ENCODE peak calls at places on chromosomes 13 and 19, in four cellular contexts. B is fibroblast of pulmonary artery; N is bronchial epithelial cell; C is activated CD4-positive, alpha-beta T cell treated with anti-CD3 and anti-CD28 coated beads for 24 hours. U is an unnamed sample.
A peak's percentile ranks its signal among the peaks of the same experiment; 100 is the strongest.

GRCh38 chr19:55301459-55302331 is 17.9 kb downstream of the BRSK1 start:
- DNase-seq in C (peak; percentile 97), N (peak; percentile 63), B (peak; percentile 76), U (peak; percentile 53)

GRCh38 chr13:38943231-38943630 is 47.4 kb downstream of the STOML3 start:
- DNase-seq in B (no peak), C (no peak), N (no peak), U (no peak)

GRCh38 chr13:40518481-40518882 is 148.0 kb downstream of the FOXO1 start:
- DNase-seq in B (no peak), C (peak; percentile 57), N (peak; percentile 49), U (no peak)

GRCh38 chr13:34025746-34026145 is 207.8 kb downstream of the RFC3 start:
- DNase-seq in C (no peak), B (peak; percentile 64), N (peak; percentile 62), U (peak; percentile 29)

GRCh38 chr13:66009241-66009640 is 1220.9 kb downstream of the PCDH9 start:
- DNase-seq in N (no peak), B (no peak), C (no peak), U (no peak)

GRCh38 chr13:44685641-44686040 is 109.5 kb upstream of the TSC22D1 start:
- DNase-seq in C (no peak), B (peak; percentile 36), N (peak; percentile 57), U (no peak)

GRCh38 chr13:62293081-62293480 is 877.4 kb upstream of the PCDH20 start:
- DNase-seq in N (peak; percentile 39), B (peak; percentile 3), C (no peak), U (no peak)

GRCh38 chr19:15776991-15777787 is 10.3 kb upstream of the OR10H5 start:
- DNase-seq in B (no peak), C (no peak), N (no peak), U (no peak)

GRCh38 chr13:80235559-80236296 is 105.2 kb downstream of the SPRY2 start:
- DNase-seq in N (peak; percentile 76), B (peak; percentile 64), C (no peak), U (no peak)

GRCh38 chr19:42942187-42942789 is 5.3 kb upstream of the PSG7 start:
- DNase-seq in N (peak; percentile 37), C (no peak), B (peak; percentile 25), U (no peak)

GRCh38 chr19:43790587-43790986 is 9.8 kb upstream of the KCNN4 start:
- DNase-seq in N (no peak), B (no peak), C (no peak), U (no peak)

GRCh38 chr13:94433055-94433947 is 46.2 kb downstream of the DCT start:
- DNase-seq in N (peak; percentile 21), C (no peak), B (peak; percentile 23), U (no peak)

GRCh38 chr19:29263305-29264080 is 50.5 kb upstream of the UQCRFS1 start:
- DNase-seq in B (peak; percentile 47), N (no peak), C (peak; percentile 48), U (peak; percentile 12)

GRCh38 chr19:48780684-48781391 is 25.5 kb downstream of the FGF21 start:
- DNase-seq in B (peak; percentile 67), C (no peak), N (peak; percentile 32), U (no peak)

GRCh38 chr13:73738626-73739025 is 395.6 kb downstream of the KLF12 start:
- DNase-seq in N (no peak), B (no peak), C (no peak), U (no peak)

GRCh38 chr13:98457053-98457452 is 119.9 kb downstream of the STK24 start:
- DNase-seq in N (no peak), B (no peak), C (no peak), U (no peak)

GRCh38 chr13:109345433-109345941 is 440.9 kb downstream of the IRS2 start:
- DNase-seq in N (peak; percentile 50), B (peak; percentile 21), C (no peak), U (peak; percentile 27)

GRCh38 chr19:6828698-6829633 is 56.5 kb downstream of the VAV1 start:
- DNase-seq in N (peak; percentile 30), C (peak; percentile 37), B (no peak), U (no peak)

GRCh38 chr19:39212377-39212742 is 8.3 kb upstream of the SYCN start:
- DNase-seq in C (peak; percentile 47), N (no peak), B (peak; percentile 21), U (peak; percentile 7)

GRCh38 chr13:40186041-40186440 is 480.4 kb downstream of the FOXO1 start:
- DNase-seq in C (no peak), N (no peak), B (no peak), U (no peak)

GRCh38 chr19:47020132-47020805 is 632 bp downstream of the NPAS1 start:
- DNase-seq in C (no peak), B (no peak), N (no peak), U (no peak)

GRCh38 chr19:15759962-15760565 is 22.3 kb downstream of the OR10H3 start:
- DNase-seq in C (no peak), B (no peak), N (no peak), U (no peak)

GRCh38 chr13:42615691-42616090 is 41.7 kb downstream of the TNFSF11 start:
- DNase-seq in N (peak; percentile 45), C (no peak), B (peak; percentile 19), U (no peak)

GRCh38 chr13:32660227-32660626 is 74.0 kb downstream of the PDS5B start:
- DNase-seq in N (no peak), B (no peak), C (no peak), U (no peak)

GRCh38 chr19:15159251-15159650 is 41.5 kb downstream of the NOTCH3 start:
- DNase-seq in C (no peak), B (peak; percentile 39), N (no peak), U (no peak)

GRCh38 chr19:12880551-12881171 is 588 bp downstream of the DNASE2 start:
- DNase-seq in B (peak; percentile 26), N (no peak), C (no peak), U (no peak)

GRCh38 chr13:29758591-29759114 is 91.8 kb downstream of the UBL3 start:
- DNase-seq in C (peak; percentile 58), N (peak; percentile 17), B (no peak), U (no peak)

GRCh38 chr13:91346848-91347211 is 657 bp upstream of the MIR17HG start:
- DNase-seq in C (no peak), N (peak; percentile 34), B (peak; percentile 7), U (no peak)

GRCh38 chr19:55451522-55452380 is 8.7 kb upstream of the SHISA7 start:
- DNase-seq in N (no peak), B (no peak), C (no peak), U (no peak)

GRCh38 chr13:28655566-28655965 is 3.4 kb upstream of the POMP start:
- DNase-seq in B (peak; percentile 60), C (no peak), N (peak; percentile 61), U (no peak)

GRCh38 chr19:11125994-11126685 is 29.4 kb downstream of the SPC24 start:
- DNase-seq in B (peak; percentile 80), N (no peak), C (peak; percentile 74), U (peak; percentile 47)

GRCh38 chr19:53977429-53977990 is 13.9 kb upstream of the CACNG6 start:
- DNase-seq in N (peak; percentile 63), C (peak; percentile 44), B (peak; percentile 91), U (peak; percentile 75)

GRCh38 chr13:109275848-109276247 is 510.5 kb downstream of the IRS2 start:
- DNase-seq in N (no peak), C (no peak), B (no peak), U (no peak)

GRCh38 chr19:44662686-44663085 is 8.6 kb upstream of the CEACAM19 start:
- DNase-seq in C (no peak), B (no peak), N (no peak), U (no peak)

GRCh38 chr19:5677156-5677555 is 3.2 kb downstream of the MICOS13 start:
- DNase-seq in B (no peak), C (no peak), N (no peak), U (no peak)

GRCh38 chr13:37701972-37702371 is 103.4 kb upstream of the POSTN start:
- DNase-seq in B (peak; percentile 98), C (no peak), N (peak; percentile 78), U (peak; percentile 81)